ENCODE peak calls at places on chromosomes 16 and 17, in eight cellular contexts. R, B, C, K, H, A, O and Q are unnamed samples.

GRCh38 chr16:48970216-48970615 is 311.4 kb downstream of the CBLN1 start:
- DNase-seq in R (no peak), B (no peak), C (no peak), K (no peak), H (no peak), A (no peak), O (no peak), Q (no peak)

GRCh38 chr17:72143245-72143644 is 22.4 kb downstream of the SOX9 start:
- DNase-seq in R (no peak), B (no peak), C (no peak), K (no peak), H (no peak), A (no peak), O (no peak), Q (no peak)

GRCh38 chr17:13337864-13338371 is 263.8 kb downstream of the HS3ST3A1 start:
- DNase-seq in R (no peak), B (peak; percentile 58), C (no peak), K (no peak), H (peak; percentile 50), A (no peak), O (no peak), Q (no peak)

GRCh38 chr17:75105269-75106080 is 4.3 kb upstream of the ARMC7 start:
- DNase-seq in R (no peak), B (peak; percentile 69), C (no peak), K (peak; percentile 77), H (peak; percentile 64), A (no peak), O (no peak), Q (no peak)

GRCh38 chr17:48131216-48131824 is 23.8 kb downstream of the SNX11 start:
- DNase-seq in R (peak; percentile 45), B (peak; percentile 64), C (peak; percentile 63), K (peak; percentile 47), H (peak; percentile 66), A (peak; percentile 21), O (peak; percentile 10), Q (peak; percentile 39)

GRCh38 chr17:82331345-82331939 is 2.1 kb downstream of the SECTM1 start:
- DNase-seq in R (no peak), B (no peak), C (no peak), K (no peak), H (no peak), A (no peak), O (no peak), Q (no peak)

GRCh38 chr16:25171390-25171789 is 45.4 kb upstream of the AQP8 start:
- DNase-seq in R (no peak), B (no peak), C (no peak), K (no peak), H (no peak), A (no peak), O (no peak), Q (no peak)

GRCh38 chr17:13962716-13963115 is 106.6 kb upstream of the COX10 start:
- DNase-seq in R (no peak), B (no peak), C (no peak), K (no peak), H (no peak), A (no peak), O (no peak), Q (no peak)

GRCh38 chr16:81866820-81867440 is 87.8 kb downstream of the PLCG2 start:
- DNase-seq in R (no peak), B (no peak), C (peak; percentile 49), K (peak; percentile 59), H (peak; percentile 67), A (no peak), O (no peak), Q (no peak)

GRCh38 chr17:18920911-18921441 is 31.0 kb upstream of the SLC5A10 start:
- DNase-seq in R (no peak), B (peak; percentile 8), C (no peak), K (peak; percentile 15), H (peak; percentile 64), A (no peak), O (no peak), Q (no peak)

GRCh38 chr16:4578961-4579530 is 22.9 kb downstream of the C16orf96 start:
- DNase-seq in R (no peak), B (no peak), C (no peak), K (no peak), H (no peak), A (no peak), O (no peak), Q (no peak)

GRCh38 chr17:77815127-77815905 is 143.2 kb upstream of the TNRC6C start:
- DNase-seq in R (no peak), B (no peak), C (no peak), K (no peak), H (no peak), A (no peak), O (no peak), Q (no peak)

GRCh38 chr16:85678821-85679220 is 9.9 kb downstream of the GINS2 start:
- DNase-seq in R (no peak), B (no peak), C (no peak), K (peak; percentile 70), H (no peak), A (no peak), O (no peak), Q (no peak)

GRCh38 chr16:54582631-54583250 is 296.2 kb upstream of the IRX3 start:
- DNase-seq in R (no peak), B (no peak), C (no peak), K (no peak), H (no peak), A (no peak), O (no peak), Q (no peak)

GRCh38 chr16:79966226-79966625 is 365.7 kb upstream of the MAF start:
- DNase-seq in R (no peak), B (no peak), C (no peak), K (no peak), H (no peak), A (no peak), O (no peak), Q (no peak)

GRCh38 chr17:68391561-68392268 is 65.6 kb downstream of the WIPI1 start:
- DNase-seq in R (no peak), B (no peak), C (no peak), K (no peak), H (no peak), A (no peak), O (no peak), Q (no peak)

GRCh38 chr17:14144513-14144912 is 75.2 kb downstream of the COX10 start:
- DNase-seq in R (no peak), B (no peak), C (no peak), K (no peak), H (no peak), A (no peak), O (no peak), Q (no peak)

GRCh38 chr16:87637357-87637756 is 35.0 kb downstream of the JPH3 start:
- DNase-seq in R (no peak), B (no peak), C (no peak), K (no peak), H (no peak), A (no peak), O (no peak), Q (no peak)

GRCh38 chr16:987846-988245 is 6.3 kb downstream of the SOX8 start:
- DNase-seq in R (no peak), B (no peak), C (no peak), K (no peak), H (no peak), A (no peak), O (no peak), Q (no peak)

GRCh38 chr16:89026121-89026612 is 49.2 kb upstream of the CBFA2T3 start:
- DNase-seq in R (no peak), B (peak; percentile 52), C (no peak), K (no peak), H (no peak), A (peak; percentile 33), O (no peak), Q (peak; percentile 23)

GRCh38 chr17:50863221-50863843 is 2.8 kb downstream of the TOB1 start:
- DNase-seq in R (no peak), B (no peak), C (no peak), K (peak; percentile 71), H (peak; percentile 65), A (no peak), O (no peak), Q (no peak)

GRCh38 chr17:57158296-57158695 is 73.2 kb downstream of the AKAP1 start:
- DNase-seq in R (no peak), B (peak; percentile 21), C (no peak), K (no peak), H (no peak), A (no peak), O (no peak), Q (no peak)

GRCh38 chr16:20325005-20325404 is 2.3 kb downstream of the GP2 start:
- DNase-seq in R (no peak), B (no peak), C (no peak), K (no peak), H (no peak), A (no peak), O (no peak), Q (no peak)

GRCh38 chr16:48999034-48999433 is 282.6 kb downstream of the CBLN1 start:
- DNase-seq in R (no peak), B (no peak), C (no peak), K (no peak), H (no peak), A (no peak), O (no peak), Q (no peak)

GRCh38 chr17:77444653-77445029 is 303.9 kb downstream of the SEC14L1 start:
- DNase-seq in R (peak; percentile 79), B (no peak), C (no peak), K (peak; percentile 49), H (no peak), A (no peak), O (no peak), Q (no peak)

GRCh38 chr17:63701477-63702222 is 1.7 kb upstream of the LIMD2 start:
- DNase-seq in R (no peak), B (no peak), C (no peak), K (peak; percentile 49), H (no peak), A (peak; percentile 58), O (peak; percentile 61), Q (peak; percentile 71)

GRCh38 chr17:65371702-65372101 is 189.7 kb downstream of the AXIN2 start:
- DNase-seq in R (no peak), B (no peak), C (no peak), K (peak; percentile 32), H (no peak), A (no peak), O (no peak), Q (no peak)

GRCh38 chr17:2723997-2724782 is 12.6 kb upstream of the CLUH start:
- DNase-seq in R (peak; percentile 55), B (peak; percentile 51), C (no peak), K (peak; percentile 79), H (no peak), A (no peak), O (no peak), Q (no peak)

GRCh38 chr17:79932446-79932845 is 93.2 kb upstream of the CBX4 start:
- DNase-seq in R (no peak), B (no peak), C (no peak), K (no peak), H (no peak), A (no peak), O (no peak), Q (no peak)

GRCh38 chr17:2947588-2947950 is 115.8 kb downstream of the OR1D5 start:
- DNase-seq in R (no peak), B (no peak), C (no peak), K (no peak), H (no peak), A (no peak), O (no peak), Q (no peak)

GRCh38 chr16:4500283-4500682 is 24.1 kb downstream of the HMOX2 start:
- DNase-seq in R (no peak), B (peak; percentile 63), C (peak; percentile 41), K (no peak), H (peak; percentile 79), A (no peak), O (no peak), Q (no peak)